ENCODE peak calls at places on chromosomes 7 and 10, in seven cellular contexts. One of them, this sample, is unnamed.

GRCh38 chr7:68752485-68752884 is 845.8 kb upstream of the AUTS2 start:
- DNase-seq in SK-N-SH: no peak
- DNase-seq in GM12891: no peak
- DNase-seq in H1: no peak
- DNase-seq in GM12878: no peak
- DNase-seq in HepG2: no peak
- DNase-seq in K562: no peak
- DNase-seq in this sample: no peak

GRCh38 chr10:6607187-6607586 is 27.1 kb upstream of the PRKCQ start:
- DNase-seq in H1: no peak
- DNase-seq in K562: no peak
- DNase-seq in GM12878: no peak
- DNase-seq in SK-N-SH: no peak
- DNase-seq in GM12891: no peak
- DNase-seq in HepG2: no peak
- DNase-seq in this sample: no peak

GRCh38 chr7:70776627-70777101 is 355.3 kb upstream of the GALNT17 start:
- DNase-seq in H1: no peak
- DNase-seq in GM12891: no peak
- DNase-seq in SK-N-SH: no peak
- DNase-seq in K562: no peak
- DNase-seq in GM12878: peak
- DNase-seq in HepG2: no peak
- DNase-seq in this sample: no peak

GRCh38 chr7:101722247-101722646 is 93.2 kb upstream of the MYL10 start:
- DNase-seq in HepG2: no peak
- DNase-seq in GM12878: no peak
- DNase-seq in SK-N-SH: no peak
- DNase-seq in H1: no peak
- DNase-seq in K562: no peak
- DNase-seq in GM12891: no peak
- DNase-seq in this sample: no peak

GRCh38 chr10:31490858-31491504 is 172.0 kb downstream of the ZEB1 start:
- DNase-seq in H1: no peak
- DNase-seq in K562: peak
- DNase-seq in GM12891: no peak
- DNase-seq in SK-N-SH: no peak
- DNase-seq in HepG2: peak
- DNase-seq in GM12878: peak
- DNase-seq in this sample: no peak

GRCh38 chr7:16747095-16747494 is 6.5 kb upstream of the TSPAN13 start:
- DNase-seq in K562: no peak
- DNase-seq in SK-N-SH: no peak
- DNase-seq in GM12891: no peak
- DNase-seq in HepG2: no peak
- DNase-seq in GM12878: no peak
- DNase-seq in H1: no peak
- DNase-seq in this sample: no peak

GRCh38 chr7:136883046-136883445 is 14.6 kb downstream of the CHRM2 start:
- DNase-seq in SK-N-SH: no peak
- DNase-seq in GM12891: no peak
- DNase-seq in HepG2: no peak
- DNase-seq in GM12878: no peak
- DNase-seq in H1: no peak
- DNase-seq in K562: no peak
- DNase-seq in this sample: no peak

GRCh38 chr7:138431517-138431916 is 28.5 kb upstream of the TRIM24 start:
- DNase-seq in SK-N-SH: no peak
- DNase-seq in GM12891: no peak
- DNase-seq in GM12878: no peak
- DNase-seq in K562: peak
- DNase-seq in H1: no peak
- DNase-seq in HepG2: no peak
- DNase-seq in this sample: no peak

GRCh38 chr7:28408105-28408973 is 4.0 kb upstream of the CREB5 start:
- DNase-seq in K562: no peak
- DNase-seq in GM12891: peak
- DNase-seq in SK-N-SH: peak
- DNase-seq in H1: no peak
- DNase-seq in HepG2: no peak
- DNase-seq in GM12878: no peak
- DNase-seq in this sample: no peak

GRCh38 chr10:76021391-76021790 is 590.0 kb downstream of the LRMDA start:
- DNase-seq in GM12891: no peak
- DNase-seq in HepG2: no peak
- DNase-seq in H1: no peak
- DNase-seq in K562: no peak
- DNase-seq in GM12878: no peak
- DNase-seq in SK-N-SH: no peak
- DNase-seq in this sample: no peak

GRCh38 chr7:109111086-109111485 is 541.4 kb downstream of the DNAJB9 start:
- DNase-seq in H1: no peak
- DNase-seq in K562: no peak
- DNase-seq in HepG2: no peak
- DNase-seq in GM12878: no peak
- DNase-seq in SK-N-SH: no peak
- DNase-seq in GM12891: no peak
- DNase-seq in this sample: no peak

GRCh38 chr10:97796651-97797050 is 24.9 kb upstream of the SFRP5 start:
- DNase-seq in SK-N-SH: no peak
- DNase-seq in HepG2: no peak
- DNase-seq in K562: no peak
- DNase-seq in H1: no peak
- DNase-seq in GM12891: no peak
- DNase-seq in GM12878: no peak
- DNase-seq in this sample: no peak

GRCh38 chr7:77710067-77710466 is 13.8 kb downstream of the RSBN1L start:
- DNase-seq in SK-N-SH: no peak
- DNase-seq in K562: no peak
- DNase-seq in HepG2: no peak
- DNase-seq in H1: no peak
- DNase-seq in GM12891: no peak
- DNase-seq in GM12878: no peak
- DNase-seq in this sample: no peak

GRCh38 chr10:12605580-12606405 is 256.4 kb downstream of the CAMK1D start:
- DNase-seq in HepG2: peak
- DNase-seq in H1: no peak
- DNase-seq in SK-N-SH: no peak
- DNase-seq in GM12891: peak
- DNase-seq in GM12878: no peak
- DNase-seq in K562: no peak
- DNase-seq in this sample: peak

GRCh38 chr7:90337106-90337505 is 9.4 kb upstream of the GTPBP10 start:
- DNase-seq in H1: no peak
- DNase-seq in K562: no peak
- DNase-seq in HepG2: no peak
- DNase-seq in GM12891: no peak
- DNase-seq in GM12878: no peak
- DNase-seq in SK-N-SH: no peak
- DNase-seq in this sample: no peak

GRCh38 chr7:20157456-20157855 is 59.7 kb downstream of the MACC1 start:
- DNase-seq in GM12891: no peak
- DNase-seq in H1: no peak
- DNase-seq in GM12878: no peak
- DNase-seq in SK-N-SH: no peak
- DNase-seq in HepG2: no peak
- DNase-seq in K562: no peak
- DNase-seq in this sample: no peak

GRCh38 chr7:73828107-73828803 is 2.5 kb upstream of the CLDN4 start:
- DNase-seq in H1: no peak
- DNase-seq in SK-N-SH: peak
- DNase-seq in K562: peak
- DNase-seq in GM12891: no peak
- DNase-seq in GM12878: no peak
- DNase-seq in HepG2: peak
- DNase-seq in this sample: no peak

GRCh38 chr7:156558198-156558597 is 82.4 kb upstream of the RNF32 start:
- DNase-seq in H1: no peak
- DNase-seq in K562: no peak
- DNase-seq in HepG2: no peak
- DNase-seq in GM12878: no peak
- DNase-seq in SK-N-SH: no peak
- DNase-seq in GM12891: no peak
- DNase-seq in this sample: no peak

GRCh38 chr7:135980665-135981180 is 3.6 kb upstream of the MTPN start:
- DNase-seq in GM12891: no peak
- DNase-seq in GM12878: peak
- DNase-seq in K562: peak
- DNase-seq in SK-N-SH: no peak
- DNase-seq in HepG2: no peak
- DNase-seq in H1: no peak
- DNase-seq in this sample: no peak

GRCh38 chr7:102040569-102040968 is 223.1 kb downstream of the CUX1 start:
- DNase-seq in H1: no peak
- DNase-seq in SK-N-SH: no peak
- DNase-seq in K562: no peak
- DNase-seq in GM12891: no peak
- DNase-seq in GM12878: no peak
- DNase-seq in HepG2: no peak
- DNase-seq in this sample: no peak

GRCh38 chr7:116083791-116084190 is 53.2 kb upstream of the TFEC start:
- DNase-seq in SK-N-SH: no peak
- DNase-seq in K562: no peak
- DNase-seq in HepG2: no peak
- DNase-seq in GM12891: no peak
- DNase-seq in GM12878: no peak
- DNase-seq in H1: no peak
- DNase-seq in this sample: no peak

GRCh38 chr10:50625663-50626062 is 1.9 kb upstream of the SGMS1 start:
- DNase-seq in K562: peak
- DNase-seq in H1: no peak
- DNase-seq in HepG2: no peak
- DNase-seq in SK-N-SH: peak
- DNase-seq in GM12878: no peak
- DNase-seq in GM12891: no peak
- DNase-seq in this sample: no peak

GRCh38 chr7:1320616-1321289 is 88.1 kb downstream of the UNCX start:
- DNase-seq in K562: no peak
- DNase-seq in SK-N-SH: peak
- DNase-seq in H1: no peak
- DNase-seq in GM12878: no peak
- DNase-seq in GM12891: no peak
- DNase-seq in HepG2: no peak
- DNase-seq in this sample: no peak

DNA sequence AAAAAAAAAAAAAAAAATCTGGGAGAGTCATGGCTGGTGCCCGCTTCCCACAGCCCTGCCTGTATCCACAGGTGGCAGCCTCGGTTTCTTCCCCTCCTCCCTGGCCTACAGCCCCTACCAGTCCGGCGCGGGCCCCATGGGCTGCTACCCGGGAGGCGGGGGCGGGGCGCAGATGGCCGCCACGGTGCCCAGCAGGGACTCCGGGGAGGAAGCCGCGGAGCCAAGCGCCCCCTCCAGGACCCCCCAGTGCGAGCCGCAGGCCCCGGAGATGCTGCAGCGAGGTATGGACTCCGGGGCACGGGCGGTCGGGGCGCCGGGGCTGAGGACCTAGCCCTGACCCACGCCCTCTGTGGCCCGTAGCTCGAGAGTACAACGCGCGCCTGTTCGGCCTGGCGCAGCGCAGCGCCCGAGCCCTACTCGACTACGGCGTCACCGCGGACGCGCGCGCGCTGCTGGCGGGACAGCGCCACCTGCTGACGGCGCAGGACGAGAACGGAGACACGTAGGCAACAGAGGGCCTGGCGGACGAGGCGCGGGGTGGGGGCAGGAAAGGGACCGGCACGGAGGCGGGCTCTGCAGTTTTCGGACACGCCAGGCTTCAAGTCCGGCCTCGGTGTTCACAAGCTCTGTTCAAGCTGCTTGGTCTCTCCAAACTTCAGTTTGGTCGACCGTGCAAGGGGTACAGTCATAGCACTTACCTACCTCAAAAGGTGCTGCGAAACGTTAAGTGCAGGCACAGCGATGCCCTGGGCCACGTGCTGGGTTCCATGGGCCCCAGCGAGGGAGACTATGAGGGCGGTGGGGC is 3.9 kb downstream of the NFKB2 start:
- DNase-seq in GM12878: peak
- DNase-seq in H1: peak
- DNase-seq in GM12891: peak
- DNase-seq in SK-N-SH: peak
- DNase-seq in K562: peak
- DNase-seq in HepG2: peak
- DNase-seq in this sample: peak
- TF ChIP-seq POLR2AphosphoS5 in GM12878: peak
- TF ChIP-seq POLR2AphosphoS5 in H1: peak
- TF ChIP-seq POLR2AphosphoS5 in GM12891: peak
- TF ChIP-seq POLR2AphosphoS5 in SK-N-SH: peak
- TF ChIP-seq POLR2AphosphoS5 in K562: no peak
- TF ChIP-seq POLR2AphosphoS5 in HepG2: peak
- TF ChIP-seq POLR2AphosphoS5 in this sample: peak

GRCh38 chr10:112919721-112920120 is 30.3 kb upstream of the TCF7L2 start:
- DNase-seq in HepG2: no peak
- DNase-seq in SK-N-SH: no peak
- DNase-seq in K562: no peak
- DNase-seq in GM12891: no peak
- DNase-seq in GM12878: no peak
- DNase-seq in H1: no peak
- DNase-seq in this sample: no peak
- TF ChIP-seq TAF1 in HepG2: no peak
- TF ChIP-seq TAF1 in SK-N-SH: no peak
- TF ChIP-seq TAF1 in K562: no peak
- TF ChIP-seq TAF1 in GM12891: no peak
- TF ChIP-seq TAF1 in GM12878: no peak
- TF ChIP-seq TAF1 in H1: no peak
- TF ChIP-seq TAF1 in this sample: no peak

GRCh38 chr10:95335933-95336699 is 45.3 kb upstream of the PDLIM1 start:
- DNase-seq in HepG2: peak
- DNase-seq in GM12891: no peak
- DNase-seq in GM12878: no peak
- DNase-seq in SK-N-SH: no peak
- DNase-seq in H1: no peak
- DNase-seq in K562: no peak
- DNase-seq in this sample: no peak
- TF ChIP-seq POLR2AphosphoS5 in HepG2: no peak
- TF ChIP-seq POLR2AphosphoS5 in GM12891: no peak
- TF ChIP-seq POLR2AphosphoS5 in GM12878: no peak
- TF ChIP-seq POLR2AphosphoS5 in SK-N-SH: no peak
- TF ChIP-seq POLR2AphosphoS5 in H1: no peak
- TF ChIP-seq POLR2AphosphoS5 in K562: no peak
- TF ChIP-seq POLR2AphosphoS5 in this sample: no peak

GRCh38 chr10:17476073-17476472 is 21.7 kb upstream of the ST8SIA6 start:
- DNase-seq in K562: no peak
- DNase-seq in GM12891: no peak
- DNase-seq in GM12878: peak
- DNase-seq in HepG2: no peak
- DNase-seq in H1: no peak
- DNase-seq in SK-N-SH: no peak
- DNase-seq in this sample: no peak

GRCh38 chr10:17473228-17473950 is 19.0 kb upstream of the ST8SIA6 start:
- DNase-seq in K562: peak
- DNase-seq in H1: no peak
- DNase-seq in HepG2: no peak
- DNase-seq in GM12891: no peak
- DNase-seq in GM12878: no peak
- DNase-seq in SK-N-SH: no peak
- DNase-seq in this sample: no peak

GRCh38 chr10:17472481-17473227 is 18.3 kb upstream of the ST8SIA6 start:
- DNase-seq in GM12878: no peak
- DNase-seq in K562: peak
- DNase-seq in HepG2: no peak
- DNase-seq in H1: no peak
- DNase-seq in GM12891: no peak
- DNase-seq in SK-N-SH: no peak
- DNase-seq in this sample: no peak

GRCh38 chr10:17474595-17474994 is 20.2 kb upstream of the ST8SIA6 start:
- DNase-seq in SK-N-SH: no peak
- DNase-seq in H1: no peak
- DNase-seq in GM12891: no peak
- DNase-seq in K562: peak
- DNase-seq in HepG2: no peak
- DNase-seq in GM12878: no peak
- DNase-seq in this sample: no peak

GRCh38 chr10:17475661-17476060 is 21.3 kb upstream of the ST8SIA6 start:
- DNase-seq in SK-N-SH: no peak
- DNase-seq in GM12891: no peak
- DNase-seq in K562: no peak
- DNase-seq in HepG2: no peak
- DNase-seq in GM12878: no peak
- DNase-seq in H1: no peak
- DNase-seq in this sample: no peak
- TF ChIP-seq TAF1 in SK-N-SH: no peak
- TF ChIP-seq TAF1 in GM12891: no peak
- TF ChIP-seq TAF1 in K562: no peak
- TF ChIP-seq TAF1 in HepG2: no peak
- TF ChIP-seq TAF1 in GM12878: no peak
- TF ChIP-seq TAF1 in H1: no peak
- TF ChIP-seq TAF1 in this sample: no peak